ENCODE peak calls at places on chromosomes 2 and 18, in nine cellular contexts. U is uterus, I is H1, O is heart left ventricle, Q is IMR-90, Y is tibial nerve, V is A549, P is ovary, E is right lobe of liver. L is an unnamed sample.

GRCh38 chr2:176650811-176651559 is 381.7 kb downstream of the MTX2 start:
- DNase-seq in I (no peak), O (no peak), Y (no peak), Q (no peak), U (no peak), V (no peak), P (no peak), E (no peak), L (no peak)

GRCh38 chr18:7221424-7222155 is 9.3 kb upstream of the LRRC30 start:
- DNase-seq in V (peak; percentile 79), Y (no peak), U (no peak), I (peak; percentile 59), O (peak; percentile 43), P (no peak), E (no peak), Q (peak; percentile 69), L (no peak)

GRCh38 chr2:160114020-160114419 is 51.6 kb upstream of the PLA2R1 start:
- DNase-seq in Y (no peak), P (no peak), V (no peak), I (no peak), E (no peak), U (no peak), Q (no peak), O (no peak), L (no peak)

GRCh38 chr2:29806461-29806860 is 114.9 kb downstream of the ALK start:
- DNase-seq in Y (no peak), O (no peak), V (no peak), Q (no peak), P (no peak), I (no peak), E (no peak), U (no peak), L (no peak)

GRCh38 chr2:20592106-20593071 is 58.5 kb downstream of the HS1BP3 start:
- DNase-seq in E (peak; percentile 26), P (no peak), U (peak; percentile 19), Q (no peak), Y (no peak), V (no peak), I (no peak), O (no peak), L (peak; percentile 37)

GRCh38 chr18:6219116-6219717 is 195.5 kb downstream of the L3MBTL4 start:
- DNase-seq in O (peak; percentile 15), E (no peak), V (peak; percentile 32), P (no peak), Q (peak; percentile 73), U (no peak), Y (no peak), I (peak; percentile 15), L (no peak)

GRCh38 chr2:149175956-149176355 is 137.5 kb downstream of the LYPD6B start:
- DNase-seq in O (no peak), Q (no peak), U (no peak), E (no peak), P (no peak), V (no peak), Y (no peak), I (no peak), L (no peak)

GRCh38 chr2:10608273-10608672 is 81.5 kb downstream of the NOL10 start:
- DNase-seq in Y (no peak), U (no peak), I (no peak), V (no peak), O (no peak), E (no peak), Q (no peak), P (no peak), L (no peak)

GRCh38 chr2:96893289-96894150 is 23.6 kb upstream of the SEMA4C start:
- DNase-seq in U (no peak), I (no peak), V (no peak), E (no peak), Y (no peak), P (no peak), O (no peak), Q (no peak), L (no peak)

GRCh38 chr18:3875376-3875775 is 425.4 kb downstream of the TGIF1 start:
- DNase-seq in O (no peak), Y (no peak), E (no peak), V (no peak), Q (no peak), I (no peak), U (no peak), P (no peak), L (no peak)
- H3K4me1 ChIP-seq in O (no peaks in the 10 kb centered on the region), Y (no peaks in the 10 kb centered on the region), E (no peaks in the 10 kb centered on the region), V (peaks cover 20% of the 10 kb centered on the region), Q (peaks cover 2% of the 10 kb centered on the region), I (no peaks in the 10 kb centered on the region), U (no peaks in the 10 kb centered on the region), P (no peaks in the 10 kb centered on the region), L (no peaks in the 10 kb centered on the region)

GRCh38 chr2:201647431-201647830 is 4.1 kb upstream of the TMEM237 start:
- DNase-seq in V (no peak), I (no peak), P (no peak), Q (no peak), Y (no peak), U (no peak), O (no peak), E (no peak), L (no peak)

GRCh38 chr2:201643216-201643651 is at the start of gene TMEM237:
- DNase-seq in Q (peak; percentile 16), V (peak; percentile 54), P (no peak), E (no peak), U (peak; percentile 66), Y (no peak), I (no peak), O (peak; percentile 56), L (no peak)

GRCh38 chr2:201642086-201642578 is 1.2 kb downstream of the TMEM237 start:
- DNase-seq in P (no peak), Y (no peak), E (no peak), V (no peak), I (no peak), O (no peak), Q (no peak), U (no peak), L (no peak)

GRCh38 chr2:201642579-201643215 is 606 bp downstream of the TMEM237 start:
- DNase-seq in V (peak; percentile 78), Y (peak; percentile 68), U (peak; percentile 75), E (peak; percentile 85), O (peak; percentile 80), P (peak; percentile 85), I (peak; percentile 39), Q (peak; percentile 75), L (peak; percentile 87)

DNA sequence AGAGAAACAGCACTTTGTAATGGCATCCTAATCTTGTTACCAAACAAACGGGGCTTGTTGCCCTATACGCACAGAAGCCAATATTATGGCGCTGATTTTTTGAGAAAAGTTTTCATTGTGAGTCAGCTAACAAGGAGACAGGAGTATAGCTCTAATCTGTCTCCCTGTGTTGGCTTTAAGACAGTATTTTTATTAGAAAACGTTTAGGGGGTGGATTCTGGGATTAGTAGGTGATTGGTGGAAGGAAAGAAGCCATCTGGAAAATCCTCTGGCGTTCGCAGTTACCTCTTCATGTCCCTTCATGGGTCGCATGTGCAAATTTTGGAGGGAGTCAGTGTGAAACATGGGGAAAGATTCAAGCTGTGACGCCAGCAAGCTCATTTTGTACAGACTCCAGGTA is 698 bp upstream of the TMEM237 start:
- DNase-seq in P (peak; percentile 58), E (no peak), I (no peak), Y (peak; percentile 32), O (no peak), U (peak; percentile 65), Q (peak; percentile 26), V (no peak), L (no peak)
- H3K4me3 ChIP-seq in P (peak overlapping the region; percentile 56), E (no peak overlapping the region), I (no peak overlapping the region), Y (peak overlapping the region; percentile 76), O (peak overlapping the region; percentile 98), U (peak overlapping the region; percentile 82), Q (peak overlapping the region; percentile 13), V (no peak overlapping the region), L (no peak overlapping the region)

GRCh38 chr18:58584219-58585127 is 44.4 kb downstream of the ALPK2 start:
- DNase-seq in I (peak; percentile 53), V (peak; percentile 50), Y (no peak), E (no peak), P (no peak), U (no peak), O (no peak), Q (peak; percentile 48), L (no peak)

GRCh38 chr18:58590231-58590630 is 38.7 kb downstream of the ALPK2 start:
- DNase-seq in O (no peak), P (peak; percentile 57), Q (peak; percentile 88), U (peak; percentile 56), Y (no peak), E (no peak), I (no peak), V (no peak), L (no peak)

GRCh38 chr18:58583569-58583968 is 45.3 kb downstream of the ALPK2 start:
- DNase-seq in E (no peak), O (no peak), U (no peak), V (no peak), Q (no peak), Y (no peak), I (no peak), P (no peak), L (no peak)

GRCh38 chr18:58586886-58587285 is 42.0 kb downstream of the ALPK2 start:
- DNase-seq in P (no peak), E (no peak), Q (no peak), I (no peak), Y (no peak), U (no peak), O (no peak), V (no peak), L (no peak)

GRCh38 chr18:58586269-58586668 is 42.6 kb downstream of the ALPK2 start:
- DNase-seq in P (no peak), O (no peak), Y (no peak), V (no peak), U (no peak), E (no peak), Q (no peak), I (no peak), L (no peak)
- TF ChIP-seq POLR2A in P (no peak), O (no peak), Y (no peak), V (no peak), U (no peak), E (no peak), Q (no peak), I (no peak), L (no peak)

DNA sequence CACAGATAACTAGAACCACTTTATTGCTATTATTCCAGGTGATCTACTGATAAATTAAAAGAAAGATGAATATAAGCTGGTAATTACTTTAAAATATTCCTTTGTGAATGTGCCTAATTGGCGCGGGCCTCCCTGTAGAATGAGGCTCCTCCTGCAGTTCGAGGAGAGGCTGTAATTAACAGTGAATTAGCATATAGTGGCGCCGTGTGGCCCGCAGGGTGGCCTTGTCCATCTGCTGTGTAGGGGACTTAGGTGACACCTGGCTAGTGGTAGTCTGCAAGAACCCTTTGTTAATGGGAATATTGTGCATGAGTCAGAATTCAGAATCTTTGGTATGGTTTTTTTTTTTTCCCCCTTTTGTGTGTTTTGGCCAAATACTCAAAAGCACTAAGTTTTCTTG is 119.8 kb downstream of the AGAP1 start:
- DNase-seq in U (no peak), V (no peak), E (no peak), Q (no peak), P (no peak), Y (no peak), O (no peak), I (no peak), L (no peak)
- H3K4me1 ChIP-seq in U (no peaks in the 10 kb centered on the region), V (peaks cover 12% of the 10 kb centered on the region), E (no peaks in the 10 kb centered on the region), Q (peaks cover 9% of the 10 kb centered on the region), P (peaks cover 3% of the 10 kb centered on the region), Y (peaks cover 17% of the 10 kb centered on the region), O (peaks cover 12% of the 10 kb centered on the region), I (peaks cover 2% of the 10 kb centered on the region), L (no peaks in the 10 kb centered on the region)

L was measured in breast epithelium.